ENCODE peak calls at places on chromosomes 5 and 9, in six cellular contexts. One of them, this sample, is unnamed. For H3K4me1, the result is how much of the 10 kb centered on the place peaks cover.

GRCh38 chr9:131276107-131276888 is at the start of gene FAM78A:
- DNase-seq in GM23338: peak
- DNase-seq in transverse colon: peak
- DNase-seq in sigmoid colon: no peak
- DNase-seq in suprapubic skin: no peak
- DNase-seq in stomach: peak
- DNase-seq in this sample: no peak

GRCh38 chr5:151670953-151671636 is 15.6 kb downstream of the SPARC start:
- DNase-seq in suprapubic skin: no peak
- DNase-seq in stomach: no peak
- DNase-seq in sigmoid colon: no peak
- DNase-seq in GM23338: no peak
- DNase-seq in transverse colon: no peak
- DNase-seq in this sample: no peak

GRCh38 chr5:59189482-59189881 is 606.6 kb downstream of the RAB3C start:
- DNase-seq in GM23338: no peak
- DNase-seq in stomach: no peak
- DNase-seq in sigmoid colon: no peak
- DNase-seq in transverse colon: no peak
- DNase-seq in suprapubic skin: no peak
- DNase-seq in this sample: no peak

GRCh38 chr5:1525624-1525985 is 1.8 kb upstream of the LPCAT1 start:
- DNase-seq in transverse colon: no peak
- DNase-seq in stomach: peak
- DNase-seq in sigmoid colon: no peak
- DNase-seq in GM23338: no peak
- DNase-seq in suprapubic skin: no peak
- DNase-seq in this sample: no peak

GRCh38 chr9:91905958-91906585 is 44.0 kb downstream of the ROR2 start:
- DNase-seq in transverse colon: peak
- DNase-seq in GM23338: no peak
- DNase-seq in stomach: peak
- DNase-seq in suprapubic skin: no peak
- DNase-seq in sigmoid colon: no peak
- DNase-seq in this sample: no peak

GRCh38 chr9:137521405-137521985 is 28.7 kb downstream of the PNPLA7 start:
- DNase-seq in stomach: no peak
- DNase-seq in GM23338: no peak
- DNase-seq in sigmoid colon: no peak
- DNase-seq in suprapubic skin: no peak
- DNase-seq in transverse colon: no peak
- DNase-seq in this sample: no peak

GRCh38 chr9:982660-983240 is 6.3 kb downstream of the DMRT3 start:
- DNase-seq in sigmoid colon: no peak
- DNase-seq in transverse colon: no peak
- DNase-seq in stomach: no peak
- DNase-seq in suprapubic skin: no peak
- DNase-seq in GM23338: no peak
- DNase-seq in this sample: no peak

GRCh38 chr9:79471577-79472543 is 99.9 kb upstream of the TLE4 start:
- DNase-seq in sigmoid colon: peak
- DNase-seq in transverse colon: peak
- DNase-seq in stomach: peak
- DNase-seq in GM23338: peak
- DNase-seq in suprapubic skin: peak
- DNase-seq in this sample: no peak

GRCh38 chr9:115884846-115885245 is 268.7 kb upstream of the PAPPA start:
- DNase-seq in stomach: no peak
- DNase-seq in transverse colon: no peak
- DNase-seq in GM23338: no peak
- DNase-seq in sigmoid colon: no peak
- DNase-seq in suprapubic skin: no peak
- DNase-seq in this sample: no peak

GRCh38 chr9:101376117-101376866 is 8.5 kb downstream of the BAAT start:
- DNase-seq in suprapubic skin: no peak
- DNase-seq in transverse colon: no peak
- DNase-seq in GM23338: no peak
- DNase-seq in sigmoid colon: no peak
- DNase-seq in stomach: no peak
- DNase-seq in this sample: no peak

GRCh38 chr9:88537743-88538055 is 2.7 kb downstream of the NXNL2 start:
- DNase-seq in transverse colon: peak
- DNase-seq in suprapubic skin: peak
- DNase-seq in GM23338: peak
- DNase-seq in stomach: peak
- DNase-seq in sigmoid colon: peak
- DNase-seq in this sample: no peak

DNA sequence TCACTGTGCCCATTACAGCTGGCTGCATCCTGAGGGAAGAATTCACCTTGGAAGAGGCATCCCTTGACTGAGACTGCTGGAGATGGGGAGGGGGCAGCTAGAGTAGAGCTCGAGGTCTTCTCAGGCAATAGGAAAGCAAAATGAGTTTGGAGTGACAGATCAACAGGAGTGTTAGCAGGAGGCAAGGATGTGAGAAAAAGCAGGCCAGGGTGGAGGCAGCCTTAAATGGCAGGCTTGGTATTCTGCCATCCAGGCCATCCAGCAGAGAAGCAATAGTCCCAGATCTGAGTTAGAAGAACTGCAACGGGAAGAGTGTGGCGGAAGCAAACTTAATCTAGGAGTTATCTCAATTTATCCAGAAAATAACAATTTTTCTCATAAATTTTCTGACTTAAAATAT is 6.1 kb downstream of the ADAMTS12 start:
- DNase-seq in transverse colon: no peak
- DNase-seq in suprapubic skin: no peak
- DNase-seq in GM23338: no peak
- DNase-seq in stomach: no peak
- DNase-seq in sigmoid colon: no peak
- DNase-seq in this sample: no peak
- TF ChIP-seq POLR2AphosphoS5 in transverse colon: peak
- TF ChIP-seq POLR2AphosphoS5 in suprapubic skin: no peak
- TF ChIP-seq POLR2AphosphoS5 in GM23338: no peak
- TF ChIP-seq POLR2AphosphoS5 in stomach: no peak
- TF ChIP-seq POLR2AphosphoS5 in sigmoid colon: peak
- TF ChIP-seq POLR2AphosphoS5 in this sample: no peak

GRCh38 chr9:125649315-125649714 is 57.7 kb downstream of the MAPKAP1 start:
- DNase-seq in stomach: no peak
- DNase-seq in transverse colon: no peak
- DNase-seq in GM23338: no peak
- DNase-seq in suprapubic skin: no peak
- DNase-seq in sigmoid colon: no peak
- DNase-seq in this sample: no peak

GRCh38 chr9:125648294-125648693 is 58.7 kb downstream of the MAPKAP1 start:
- DNase-seq in GM23338: no peak
- DNase-seq in stomach: no peak
- DNase-seq in sigmoid colon: no peak
- DNase-seq in transverse colon: no peak
- DNase-seq in suprapubic skin: no peak
- DNase-seq in this sample: no peak

GRCh38 chr9:125649826-125650225 is 57.2 kb downstream of the MAPKAP1 start:
- DNase-seq in sigmoid colon: no peak
- DNase-seq in GM23338: no peak
- DNase-seq in suprapubic skin: no peak
- DNase-seq in stomach: no peak
- DNase-seq in transverse colon: no peak
- DNase-seq in this sample: no peak

GRCh38 chr9:125644819-125645507 is 62.0 kb downstream of the MAPKAP1 start:
- DNase-seq in transverse colon: no peak
- DNase-seq in suprapubic skin: no peak
- DNase-seq in GM23338: no peak
- DNase-seq in stomach: no peak
- DNase-seq in sigmoid colon: no peak
- DNase-seq in this sample: no peak

DNA sequence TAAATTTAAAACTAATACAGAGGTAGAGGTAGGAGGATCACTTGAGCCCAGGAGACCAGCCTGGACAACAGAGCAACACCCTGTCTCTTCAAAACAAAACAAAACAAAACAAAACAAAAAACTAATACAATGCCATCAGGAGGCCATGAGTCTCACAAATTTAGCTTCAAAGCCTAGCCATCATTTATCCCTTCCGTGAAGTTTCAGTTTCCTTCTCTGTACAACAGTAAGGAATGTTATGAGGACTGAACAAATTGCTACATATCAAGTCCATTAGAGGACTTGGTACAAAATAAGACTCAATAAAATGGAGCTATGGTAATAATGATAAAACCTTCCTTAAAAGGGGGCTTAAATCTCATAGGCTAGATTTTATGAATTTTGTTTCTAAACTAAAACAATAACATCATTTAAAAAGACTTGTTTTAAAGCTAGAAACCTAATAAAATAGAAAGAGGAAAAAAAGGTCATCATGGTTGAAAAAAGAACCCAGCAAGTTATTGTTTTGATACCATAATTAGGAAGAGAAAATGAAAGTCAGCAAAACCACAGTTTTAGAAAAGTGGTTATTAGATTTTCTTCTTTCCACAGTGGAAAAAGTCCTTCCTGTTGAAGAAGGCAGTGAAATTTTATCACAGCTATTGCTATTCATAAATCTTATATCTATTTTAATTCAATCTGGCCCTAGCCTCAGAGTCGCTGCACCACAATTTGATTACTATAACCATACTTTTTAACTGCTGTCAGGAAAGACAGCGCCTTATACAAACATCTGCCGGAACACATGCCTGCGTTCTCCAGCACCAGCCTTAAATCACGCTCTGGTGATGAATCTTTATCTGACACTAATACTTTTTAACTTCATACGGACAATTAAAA is 60.5 kb downstream of the MAPKAP1 start:
- DNase-seq in transverse colon: no peak
- DNase-seq in sigmoid colon: no peak
- DNase-seq in stomach: no peak
- DNase-seq in suprapubic skin: no peak
- DNase-seq in GM23338: no peak
- DNase-seq in this sample: no peak
- H3K4me1 ChIP-seq in transverse colon: under half
- H3K4me1 ChIP-seq in sigmoid colon: under half
- H3K4me1 ChIP-seq in stomach: under half
- H3K4me1 ChIP-seq in suprapubic skin: under half
- H3K4me1 ChIP-seq in GM23338: half or more
- H3K4me1 ChIP-seq in this sample: under half

DNA sequence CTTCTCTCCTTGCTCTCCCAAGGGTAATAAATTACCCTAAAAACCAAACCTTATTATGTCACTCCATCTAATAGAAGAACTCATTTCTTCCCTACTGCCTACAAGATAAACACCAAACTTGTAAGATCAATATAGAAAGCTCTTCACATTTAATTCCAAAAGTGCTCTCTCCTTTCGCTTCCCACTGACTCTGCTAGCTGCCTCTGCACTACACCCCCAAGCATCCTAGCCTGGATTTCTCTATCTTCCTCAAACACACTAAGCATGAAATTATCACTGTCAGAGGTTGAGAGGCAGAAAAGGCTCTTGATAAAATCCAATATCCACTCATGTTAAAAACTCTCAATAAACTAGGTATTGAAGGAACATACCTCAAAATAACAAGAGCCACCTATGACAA is 162.4 kb downstream of the KCNN2 start:
- DNase-seq in transverse colon: no peak
- DNase-seq in GM23338: no peak
- DNase-seq in suprapubic skin: no peak
- DNase-seq in sigmoid colon: no peak
- DNase-seq in stomach: no peak
- DNase-seq in this sample: no peak
- TF ChIP-seq CTCF in transverse colon: no peak
- TF ChIP-seq CTCF in GM23338: no peak
- TF ChIP-seq CTCF in suprapubic skin: no peak
- TF ChIP-seq CTCF in sigmoid colon: no peak
- TF ChIP-seq CTCF in stomach: no peak
- TF ChIP-seq CTCF in this sample: no peak

DNA sequence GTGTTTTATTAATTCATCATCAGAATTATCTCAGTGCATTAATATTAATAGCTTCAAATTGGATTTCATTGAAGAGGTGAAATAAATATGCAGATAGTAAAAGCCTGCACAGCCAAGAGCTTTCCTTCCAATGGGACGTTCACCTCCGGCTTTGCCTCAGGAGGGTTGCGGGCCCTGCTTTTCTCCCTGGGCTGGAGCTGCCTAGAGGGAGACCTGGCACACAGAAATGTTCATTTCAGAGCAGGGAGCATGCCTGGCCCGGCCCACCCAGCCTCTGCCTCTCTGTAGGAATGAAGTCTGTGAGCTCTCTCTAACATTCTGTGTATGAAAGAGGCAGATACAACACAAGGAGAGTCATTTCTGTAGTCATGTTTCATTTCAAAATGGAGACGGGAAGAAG is 100.4 kb upstream of the IRX2 start:
- DNase-seq in transverse colon: no peak
- DNase-seq in GM23338: no peak
- DNase-seq in stomach: no peak
- DNase-seq in suprapubic skin: no peak
- DNase-seq in sigmoid colon: no peak
- DNase-seq in this sample: no peak
- TF ChIP-seq POLR2AphosphoS5 in transverse colon: no peak
- TF ChIP-seq POLR2AphosphoS5 in GM23338: no peak
- TF ChIP-seq POLR2AphosphoS5 in stomach: no peak
- TF ChIP-seq POLR2AphosphoS5 in suprapubic skin: no peak
- TF ChIP-seq POLR2AphosphoS5 in sigmoid colon: no peak
- TF ChIP-seq POLR2AphosphoS5 in this sample: no peak

DNA sequence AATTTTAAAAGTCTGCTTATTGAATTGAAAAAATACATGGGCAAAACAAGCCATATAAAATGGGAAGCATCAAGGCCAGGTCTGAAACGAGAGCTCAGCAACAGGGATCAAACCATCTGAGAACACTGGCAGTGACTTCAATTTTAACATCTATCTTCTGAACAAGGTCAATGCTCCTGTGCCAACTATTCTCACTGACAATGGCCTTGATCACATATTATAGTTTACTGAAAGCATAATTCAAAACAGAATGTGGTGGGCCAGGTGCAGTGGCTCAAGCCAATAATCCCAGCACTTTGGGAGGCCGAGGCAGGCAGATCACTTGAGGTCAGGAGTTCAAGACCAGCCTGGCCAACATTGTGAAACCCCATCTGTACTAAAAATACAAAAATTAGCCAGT is 9.0 kb downstream of the ECPAS start:
- DNase-seq in stomach: no peak
- DNase-seq in GM23338: no peak
- DNase-seq in sigmoid colon: no peak
- DNase-seq in transverse colon: no peak
- DNase-seq in suprapubic skin: no peak
- DNase-seq in this sample: no peak
- H3K4me1 ChIP-seq in stomach: half or more
- H3K4me1 ChIP-seq in GM23338: under half
- H3K4me1 ChIP-seq in sigmoid colon: under half
- H3K4me1 ChIP-seq in transverse colon: under half
- H3K4me1 ChIP-seq in suprapubic skin: under half
- H3K4me1 ChIP-seq in this sample: under half

GRCh38 chr5:166382031-166382430 is 1909.4 kb upstream of the WWC1 start:
- DNase-seq in suprapubic skin: no peak
- DNase-seq in GM23338: peak
- DNase-seq in transverse colon: no peak
- DNase-seq in sigmoid colon: no peak
- DNase-seq in stomach: no peak
- DNase-seq in this sample: no peak
- TF ChIP-seq CTCF in suprapubic skin: no peak
- TF ChIP-seq CTCF in GM23338: peak
- TF ChIP-seq CTCF in transverse colon: no peak
- TF ChIP-seq CTCF in sigmoid colon: no peak
- TF ChIP-seq CTCF in stomach: no peak
- TF ChIP-seq CTCF in this sample: no peak

GRCh38 chr5:57488308-57488955 is 5.8 kb upstream of the ACTBL2 start:
- DNase-seq in transverse colon: no peak
- DNase-seq in stomach: no peak
- DNase-seq in suprapubic skin: no peak
- DNase-seq in GM23338: no peak
- DNase-seq in sigmoid colon: no peak
- DNase-seq in this sample: no peak
- TF ChIP-seq POLR2AphosphoS5 in transverse colon: no peak
- TF ChIP-seq POLR2AphosphoS5 in stomach: no peak
- TF ChIP-seq POLR2AphosphoS5 in suprapubic skin: no peak
- TF ChIP-seq POLR2AphosphoS5 in GM23338: no peak
- TF ChIP-seq POLR2AphosphoS5 in sigmoid colon: no peak
- TF ChIP-seq POLR2AphosphoS5 in this sample: no peak